ENCODE peak calls at places on chromosomes 4 and X, in eight cellular contexts. K, U, E, L, S, P, O and X are unnamed samples.

GRCh38 chrX:12979011-12979629 is 4.2 kb downstream of the TMSB4X start:
- DNase-seq in K (no peak), U (no peak), E (no peak), L (no peak), S (no peak), P (no peak), O (no peak), X (no peak)

GRCh38 chr4:52711834-52712171 is 39.4 kb downstream of the ERVMER34-1 start:
- DNase-seq in K (no peak), U (no peak), E (no peak), L (no peak), S (no peak), P (no peak), O (no peak), X (no peak)

GRCh38 chr4:146165840-146166239 is 9.7 kb upstream of the LSM6 start:
- DNase-seq in K (no peak), U (no peak), E (no peak), L (peak; percentile 88), S (no peak), P (peak; percentile 79), O (no peak), X (no peak)

GRCh38 chr4:56803473-56803872 is 18.0 kb downstream of the SPINK2 start:
- DNase-seq in K (no peak), U (no peak), E (no peak), L (peak; percentile 16), S (no peak), P (peak; percentile 15), O (no peak), X (no peak)

GRCh38 chrX:13165266-13165665 is 120.8 kb upstream of the FAM9C start:
- DNase-seq in K (no peak), U (no peak), E (no peak), L (no peak), S (no peak), P (peak; percentile 19), O (no peak), X (no peak)

GRCh38 chr4:88567591-88567990 is 24.7 kb upstream of the HERC3 start:
- DNase-seq in K (no peak), U (no peak), E (no peak), L (no peak), S (no peak), P (no peak), O (no peak), X (no peak)

GRCh38 chr4:126742048-126742447 is 890.7 kb upstream of the INTU start:
- DNase-seq in K (no peak), U (no peak), E (no peak), L (no peak), S (no peak), P (no peak), O (no peak), X (no peak)

GRCh38 chr4:34182346-34182745 is 2062.0 kb downstream of the ARAP2 start:
- DNase-seq in K (no peak), U (no peak), E (no peak), L (peak; percentile 39), S (no peak), P (peak; percentile 92), O (no peak), X (no peak)

GRCh38 chr4:152408514-152409327 is 127.2 kb downstream of the FBXW7 start:
- DNase-seq in K (peak; percentile 60), U (no peak), E (no peak), L (no peak), S (peak; percentile 30), P (peak; percentile 48), O (peak; percentile 14), X (no peak)

GRCh38 chrX:14591976-14592375 is 62.6 kb downstream of the GLRA2 start:
- DNase-seq in K (no peak), U (no peak), E (no peak), L (peak; percentile 10), S (no peak), P (no peak), O (no peak), X (no peak)

GRCh38 chr4:14143892-14144291 is 516.4 kb upstream of the BOD1L1 start:
- DNase-seq in K (peak; percentile 6), U (no peak), E (no peak), L (no peak), S (no peak), P (peak; percentile 9), O (no peak), X (no peak)

GRCh38 chrX:53440101-53440500 is 5.9 kb upstream of the HSD17B10 start:
- DNase-seq in K (no peak), U (no peak), E (no peak), L (no peak), S (no peak), P (no peak), O (no peak), X (no peak)

GRCh38 chrX:139192386-139192961 is 338.1 kb upstream of the F9 start:
- DNase-seq in K (no peak), U (no peak), E (no peak), L (peak; percentile 52), S (no peak), P (no peak), O (no peak), X (no peak)

GRCh38 chr4:15291133-15291532 is 136.7 kb upstream of the C1QTNF7 start:
- DNase-seq in K (no peak), U (no peak), E (no peak), L (no peak), S (no peak), P (no peak), O (no peak), X (no peak)

GRCh38 chr4:141912831-141913230 is 276.4 kb downstream of the IL15 start:
- DNase-seq in K (peak; percentile 89), U (no peak), E (no peak), L (no peak), S (peak; percentile 45), P (peak; percentile 33), O (no peak), X (no peak)

GRCh38 chrX:149473966-149474365 is 31.1 kb downstream of the IDS start:
- DNase-seq in K (peak; percentile 7), U (no peak), E (no peak), L (no peak), S (no peak), P (no peak), O (no peak), X (no peak)

GRCh38 chrX:49850028-49850427 is 20.9 kb downstream of the PAGE4 start:
- DNase-seq in K (no peak), U (no peak), E (no peak), L (no peak), S (no peak), P (no peak), O (no peak), X (no peak)

GRCh38 chrX:113412106-113412505 is 571.5 kb upstream of the AMOT start:
- DNase-seq in K (no peak), U (no peak), E (no peak), L (no peak), S (no peak), P (no peak), O (no peak), X (no peak)

GRCh38 chr4:64477127-64477526 is 67.9 kb upstream of the TECRL start:
- DNase-seq in K (no peak), U (no peak), E (no peak), L (no peak), S (no peak), P (no peak), O (no peak), X (no peak)